ENCODE peak calls at places on chromosome 20, in five cellular contexts. K is fibroblast of villous mesenchyme, C is H1, N is cardiac fibroblast, P is Calu3. M is an unnamed sample.

GRCh38 chr20:36342721-36343120 is 36.6 kb downstream of the DLGAP4 start:
- DNase-seq in K (no peak), C (no peak), N (no peak), P (no peak), M (no peak)

GRCh38 chr20:37714973-37715657 is 21.3 kb downstream of the CTNNBL1 start:
- DNase-seq in K (peak), C (no peak), N (peak), P (no peak), M (no peak)

GRCh38 chr20:3239867-3240775 is 1.1 kb upstream of the SLC4A11 start:
- DNase-seq in K (peak), C (peak), N (no peak), P (no peak), M (no peak)

GRCh38 chr20:35845561-35845960 is 73.7 kb downstream of the PHF20 start:
- DNase-seq in K (no peak), C (no peak), N (no peak), P (no peak), M (no peak)

GRCh38 chr20:60403105-60403741 is 445.0 kb downstream of the CDH26 start:
- DNase-seq in K (no peak), C (no peak), N (no peak), P (no peak), M (no peak)

GRCh38 chr20:40958598-40958997 is 70.0 kb upstream of the TOP1 start:
- DNase-seq in K (no peak), C (peak), N (no peak), P (no peak), M (peak)

GRCh38 chr20:61537721-61538480 is 285.8 kb downstream of the CDH4 start:
- DNase-seq in K (no peak), C (no peak), N (no peak), P (no peak), M (no peak)

GRCh38 chr20:25341716-25342680 is 48.6 kb downstream of the ABHD12 start:
- DNase-seq in K (peak), C (no peak), N (no peak), P (no peak), M (no peak)

GRCh38 chr20:31607640-31608255 is 2.7 kb downstream of the ID1 start:
- DNase-seq in K (peak), C (no peak), N (peak), P (no peak), M (no peak)

GRCh38 chr20:4412216-4412615 is 309.5 kb upstream of the PRND start:
- DNase-seq in K (no peak), C (no peak), N (no peak), P (no peak), M (no peak)

GRCh38 chr20:59984551-59984950 is 26.3 kb downstream of the CDH26 start:
- DNase-seq in K (no peak), C (no peak), N (no peak), P (no peak), M (no peak)

GRCh38 chr20:21901470-21902275 is 196.2 kb downstream of the PAX1 start:
- DNase-seq in K (no peak), C (no peak), N (no peak), P (no peak), M (peak)

GRCh38 chr20:33038243-33038642 is 6.8 kb downstream of the BPIFB6 start:
- DNase-seq in K (no peak), C (no peak), N (no peak), P (no peak), M (no peak)

GRCh38 chr20:24772667-24773066 is 176.4 kb upstream of the CST7 start:
- DNase-seq in K (no peak), C (no peak), N (no peak), P (no peak), M (no peak)

GRCh38 chr20:37615507-37616425 is 78.1 kb upstream of the CTNNBL1 start:
- DNase-seq in K (peak), C (peak), N (peak), P (peak), M (peak)

GRCh38 chr20:6178537-6178936 is 55.7 kb upstream of the FERMT1 start:
- DNase-seq in K (peak), C (no peak), N (peak), P (no peak), M (peak)

GRCh38 chr20:9617940-9618339 is 103.5 kb downstream of the LAMP5 start:
- DNase-seq in K (peak), C (no peak), N (peak), P (peak), M (peak)

GRCh38 chr20:58709703-58710039 is 17.1 kb downstream of the NPEPL1 start:
- DNase-seq in K (no peak), C (no peak), N (no peak), P (no peak), M (no peak)

GRCh38 chr20:45415822-45416637 is at the start of gene PIGT:
- DNase-seq in K (peak), C (peak), N (peak), P (peak), M (no peak)

GRCh38 chr20:50014570-50015562 is 32.1 kb downstream of the SNAI1 start:
- DNase-seq in K (no peak), C (no peak), N (no peak), P (no peak), M (no peak)

GRCh38 chr20:6108330-6108729 is 14.5 kb downstream of the FERMT1 start:
- DNase-seq in K (no peak), C (no peak), N (no peak), P (no peak), M (no peak)

GRCh38 chr20:33370296-33370695 is 31.0 kb downstream of the CDK5RAP1 start:
- DNase-seq in K (no peak), C (no peak), N (no peak), P (no peak), M (no peak)

GRCh38 chr20:9985773-9986172 is 49.0 kb upstream of the ANKEF1 start:
- DNase-seq in K (peak), C (no peak), N (peak), P (no peak), M (no peak)

GRCh38 chr20:50877232-50877631 is 54.0 kb downstream of the ADNP start:
- DNase-seq in K (no peak), C (no peak), N (no peak), P (no peak), M (no peak)

DNA sequence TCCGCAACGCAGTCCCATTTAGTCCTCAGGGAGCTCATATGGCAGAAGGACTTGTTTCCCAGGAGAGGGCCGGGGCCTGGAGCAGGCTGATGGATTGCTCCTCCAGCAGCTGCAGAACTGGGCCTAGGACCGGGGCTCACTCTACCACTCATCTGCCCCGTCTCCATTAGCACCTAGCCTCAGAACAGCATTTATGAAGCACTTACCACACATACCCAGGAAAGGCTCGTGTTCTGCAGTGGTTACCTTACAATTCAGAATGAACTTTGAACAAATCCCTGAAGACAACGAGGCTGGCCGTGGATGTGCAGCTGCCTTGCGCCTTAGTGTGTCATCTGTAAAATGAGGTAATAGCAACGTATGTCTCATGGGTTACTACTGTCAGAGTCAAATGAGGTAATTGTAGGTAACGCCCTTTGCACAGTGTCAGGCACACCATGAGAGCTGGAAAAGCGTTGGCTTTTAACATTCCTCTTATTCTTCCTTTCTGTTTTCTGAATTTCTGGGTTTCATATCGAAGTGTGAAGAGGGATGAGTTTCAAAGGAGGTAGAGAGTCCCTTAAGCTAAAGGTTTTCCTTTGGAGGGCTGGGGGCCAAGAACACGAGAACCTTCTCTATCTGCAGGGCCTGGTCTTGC is 46.3 kb upstream of the CD93 start:
- DNase-seq in K (peak), C (no peak), N (no peak), P (no peak), M (no peak)
- TF ChIP-seq CTCF in K (no peak), C (no peak), N (no peak), P (no peak), M (no peak)

GRCh38 chr20:53215166-53215565 is 243.0 kb downstream of the TSHZ2 start:
- DNase-seq in K (no peak), C (no peak), N (no peak), P (no peak), M (no peak)
- TF ChIP-seq CTCF in K (no peak), C (no peak), N (no peak), P (no peak), M (no peak)

GRCh38 chr20:1509237-1509636 is 18.0 kb upstream of the SIRPB2 start:
- DNase-seq in K (peak), C (no peak), N (peak), P (peak), M (peak)
- TF ChIP-seq CTCF in K (peak), C (peak), N (peak), P (peak), M (peak)

GRCh38 chr20:46772901-46773300 is 63.5 kb downstream of the SLC2A10 start:
- DNase-seq in K (no peak), C (no peak), N (no peak), P (no peak), M (no peak)
- TF ChIP-seq CTCF in K (peak), C (peak), N (peak), P (no peak), M (peak)

M was measured in LNCaP clone FGC.